ENCODE peak calls at places on chromosomes 13 and 19, in seven cellular contexts. M, G, S, P, W, B and N are unnamed samples.

GRCh38 chr13:50250403-50250802 is 235.2 kb downstream of the KCNRG start:
- DNase-seq in W (no peak), P (no peak), G (no peak), S (no peak), B (no peak), M (no peak), N (no peak)

GRCh38 chr13:19183676-19184075 is 2.1 kb upstream of the TUBA3C start:
- DNase-seq in P (no peak), S (no peak), G (no peak), W (no peak), B (peak; percentile 1), M (peak; percentile 30), N (peak; percentile 14)

GRCh38 chr13:61316647-61317046 is 99.0 kb downstream of the PCDH20 start:
- DNase-seq in W (no peak), M (no peak), P (no peak), S (no peak), B (no peak), G (no peak), N (no peak)

GRCh38 chr13:110262494-110262893 is 44.5 kb downstream of the COL4A1 start:
- DNase-seq in M (no peak), B (no peak), W (no peak), G (no peak), S (no peak), P (no peak), N (no peak)

GRCh38 chr19:12778020-12778904 is 2.9 kb upstream of the HOOK2 start:
- DNase-seq in S (peak; percentile 85), G (peak; percentile 86), M (peak; percentile 90), B (peak; percentile 73), P (peak; percentile 74), W (peak; percentile 79), N (peak; percentile 78)

GRCh38 chr13:37617162-37617561 is 18.6 kb upstream of the POSTN start:
- DNase-seq in M (no peak), P (peak; percentile 14), B (no peak), S (peak; percentile 62), G (no peak), W (peak; percentile 24), N (no peak)

GRCh38 chr13:39818953-39819352 is 163.5 kb downstream of the COG6 start:
- DNase-seq in P (no peak), S (no peak), G (no peak), W (no peak), M (no peak), B (peak; percentile 72), N (no peak)

GRCh38 chr13:31970237-31970930 is 61.2 kb upstream of the FRY start:
- DNase-seq in W (peak; percentile 84), P (no peak), S (peak; percentile 63), B (no peak), G (no peak), M (no peak), N (no peak)

GRCh38 chr13:21124853-21125252 is 51.5 kb downstream of the SKA3 start:
- DNase-seq in B (no peak), M (no peak), P (peak; percentile 79), W (no peak), G (no peak), S (no peak), N (peak; percentile 25)

GRCh38 chr13:44132710-44133109 is 240.9 kb upstream of the SERP2 start:
- DNase-seq in M (peak; percentile 90), S (peak; percentile 32), G (no peak), P (peak; percentile 30), B (peak; percentile 39), W (peak; percentile 64), N (peak; percentile 96)

GRCh38 chr13:45744979-45745378 is 42.9 kb downstream of the CBY2 start:
- DNase-seq in G (no peak), P (no peak), W (no peak), B (no peak), M (no peak), S (no peak), N (no peak)

GRCh38 chr19:45472557-45473365 is 5.0 kb downstream of the FOSB start:
- DNase-seq in P (no peak), W (no peak), S (peak; percentile 65), B (no peak), G (no peak), M (peak; percentile 88), N (no peak)

GRCh38 chr19:51375504-51376221 is 3.2 kb upstream of the NKG7 start:
- DNase-seq in M (peak; percentile 37), W (no peak), S (no peak), B (no peak), P (no peak), G (no peak), N (no peak)

GRCh38 chr19:2436384-2436783 is 9.0 kb upstream of the TIMM13 start:
- DNase-seq in P (no peak), S (no peak), M (no peak), B (no peak), W (no peak), G (no peak), N (no peak)
- H3K36me3 ChIP-seq in P (no peaks in the 10 kb centered on the region), S (peaks cover 31% of the 10 kb centered on the region), M (no peaks in the 10 kb centered on the region), B (no peaks in the 10 kb centered on the region), W (peaks cover 11% of the 10 kb centered on the region), G (no peaks in the 10 kb centered on the region), N (no peaks in the 10 kb centered on the region)

DNA sequence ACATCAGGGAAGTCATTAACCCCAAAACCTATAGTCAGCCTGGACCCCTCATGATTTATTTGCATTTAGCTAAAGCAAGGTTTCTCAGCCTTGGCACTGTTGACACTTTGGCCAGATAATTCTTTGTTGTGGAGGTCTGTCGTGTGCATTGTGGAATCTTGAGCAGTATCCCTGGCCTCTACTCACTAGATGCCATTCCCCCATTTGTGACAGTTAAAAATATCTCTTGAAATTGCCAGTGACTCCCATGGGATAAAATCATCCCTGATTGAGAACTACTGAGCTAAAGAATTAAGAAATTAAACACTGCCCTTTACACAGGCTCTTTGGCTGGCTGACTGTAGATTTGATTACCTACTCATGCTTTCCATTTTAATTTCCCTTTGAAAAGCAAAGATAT is 102.7 kb downstream of the LMO7 start:
- DNase-seq in P (no peak), M (no peak), G (no peak), W (no peak), B (no peak), S (no peak), N (no peak)
- H3K36me3 ChIP-seq in P (no peaks in the 10 kb centered on the region), M (no peaks in the 10 kb centered on the region), G (no peaks in the 10 kb centered on the region), W (no peaks in the 10 kb centered on the region), B (no peaks in the 10 kb centered on the region), S (peaks cover 27% of the 10 kb centered on the region), N (no peaks in the 10 kb centered on the region)

GRCh38 chr19:55668603-55669348 is 6.2 kb upstream of the EPN1 start:
- DNase-seq in W (no peak), B (no peak), G (no peak), M (no peak), S (no peak), P (no peak), N (no peak)
- H3K36me3 ChIP-seq in W (peaks cover 19% of the 10 kb centered on the region), B (no peaks in the 10 kb centered on the region), G (peaks cover 13% of the 10 kb centered on the region), M (peaks cover 3% of the 10 kb centered on the region), S (peaks cover 77% of the 10 kb centered on the region), P (peaks cover 48% of the 10 kb centered on the region), N (no peaks in the 10 kb centered on the region)

DNA sequence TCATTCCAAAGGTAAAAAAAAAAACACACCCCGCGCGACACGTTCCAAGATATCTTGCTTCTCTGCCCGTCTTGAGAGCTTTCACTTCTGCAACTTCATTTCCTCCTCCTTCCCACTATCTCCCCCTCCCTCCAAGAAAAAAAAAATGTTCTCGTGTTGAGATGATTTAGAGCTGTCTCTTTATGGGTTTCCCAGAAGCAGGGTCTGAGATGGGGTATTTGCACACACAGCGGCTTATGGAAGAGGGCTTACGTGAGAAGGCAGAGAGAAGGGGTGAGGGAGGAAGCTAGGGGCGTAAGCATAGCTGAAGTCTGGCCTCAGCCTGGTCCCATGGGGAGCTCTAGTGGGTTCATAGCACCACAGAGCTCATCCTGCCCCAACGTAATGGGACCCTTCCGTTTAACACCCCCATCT is 31.3 kb upstream of the USE1 start:
- DNase-seq in W (no peak), S (no peak), P (no peak), M (no peak), B (no peak), G (no peak), N (no peak)
- H3K36me3 ChIP-seq in W (peaks cover 4% of the 10 kb centered on the region), S (peaks cover 62% of the 10 kb centered on the region), P (no peaks in the 10 kb centered on the region), M (no peaks in the 10 kb centered on the region), B (no peaks in the 10 kb centered on the region), G (no peaks in the 10 kb centered on the region), N (peaks cover 54% of the 10 kb centered on the region)

GRCh38 chr19:41895745-41896580 is 13.0 kb downstream of the ARHGEF1 start:
- DNase-seq in S (no peak), B (no peak), G (no peak), P (no peak), W (no peak), M (no peak), N (no peak)

GRCh38 chr19:41893899-41894298 is 10.9 kb downstream of the ARHGEF1 start:
- DNase-seq in S (no peak), B (no peak), M (no peak), P (no peak), W (no peak), G (no peak), N (no peak)

GRCh38 chr19:41896581-41896942 is 13.6 kb downstream of the ARHGEF1 start:
- DNase-seq in P (no peak), B (no peak), S (no peak), M (no peak), W (no peak), G (no peak), N (no peak)

GRCh38 chr19:41892173-41892902 is 9.4 kb downstream of the ARHGEF1 start:
- DNase-seq in B (no peak), G (peak; percentile 48), S (no peak), P (no peak), M (no peak), W (no peak), N (no peak)

GRCh38 chr19:41894350-41894749 is 11.4 kb downstream of the ARHGEF1 start:
- DNase-seq in G (no peak), B (no peak), W (no peak), P (no peak), M (no peak), S (no peak), N (no peak)
- H3K36me3 ChIP-seq in G (no peaks in the 10 kb centered on the region), B (no peaks in the 10 kb centered on the region), W (peaks cover 18% of the 10 kb centered on the region), P (peaks cover 14% of the 10 kb centered on the region), M (peaks cover 3% of the 10 kb centered on the region), S (peaks cover 52% of the 10 kb centered on the region), N (no peaks in the 10 kb centered on the region)

GRCh38 chr19:46722004-46722380 is 5.1 kb upstream of the PRKD2 start:
- DNase-seq in W (peak; percentile 61), G (no peak), S (no peak), B (no peak), M (no peak), P (no peak), N (no peak)
- H3K36me3 ChIP-seq in W (peaks cover 9% of the 10 kb centered on the region), G (peaks cover 20% of the 10 kb centered on the region), S (peaks cover 68% of the 10 kb centered on the region), B (no peaks in the 10 kb centered on the region), M (no peaks in the 10 kb centered on the region), P (peaks cover 13% of the 10 kb centered on the region), N (no peaks in the 10 kb centered on the region)

GRCh38 chr19:33815410-33816340 is 19.0 kb downstream of the KCTD15 start:
- DNase-seq in P (no peak), S (peak; percentile 20), G (no peak), B (no peak), W (peak; percentile 26), M (peak; percentile 63), N (no peak)

GRCh38 chr19:33813391-33814101 is 16.9 kb downstream of the KCTD15 start:
- DNase-seq in S (no peak), P (no peak), G (no peak), B (no peak), W (no peak), M (peak; percentile 52), N (no peak)

GRCh38 chr19:33811736-33812387 is 15.2 kb downstream of the KCTD15 start:
- DNase-seq in P (no peak), M (peak; percentile 25), B (no peak), G (no peak), S (no peak), W (no peak), N (no peak)

GRCh38 chr19:33812388-33813330 is 16.0 kb downstream of the KCTD15 start:
- DNase-seq in S (no peak), M (peak; percentile 70), W (no peak), P (no peak), G (no peak), B (no peak), N (no peak)

GRCh38 chr19:33814181-33815165 is 17.8 kb downstream of the KCTD15 start:
- DNase-seq in M (peak; percentile 53), P (no peak), G (no peak), W (no peak), S (no peak), B (no peak), N (no peak)
- H3K36me3 ChIP-seq in M (no peaks in the 10 kb centered on the region), P (no peaks in the 10 kb centered on the region), G (no peaks in the 10 kb centered on the region), W (no peaks in the 10 kb centered on the region), S (no peaks in the 10 kb centered on the region), B (no peaks in the 10 kb centered on the region), N (no peaks in the 10 kb centered on the region)